ENCODE peak calls at places on chromosomes 1 and 21, in six cellular contexts. V is neuronal stem cell, C is H9, K is IMR-90, I is mesenchymal stem cell, U is H1. X is an unnamed sample.

GRCh38 chr21:35428927-35429326 is 379.8 kb upstream of the RUNX1 start:
- DNase-seq in V (no peak), C (no peak), K (no peak), I (no peak), U (no peak), X (no peak)

GRCh38 chr1:88036345-88036999 is 647.6 kb upstream of the PKN2 start:
- DNase-seq in V (no peak), C (no peak), K (no peak), I (no peak), U (no peak), X (no peak)

GRCh38 chr1:36203554-36204346 is 20.5 kb upstream of the THRAP3 start:
- DNase-seq in V (no peak), C (peak), K (peak), I (peak), U (peak), X (peak)

GRCh38 chr1:87834941-87835340 is 506.3 kb downstream of the LMO4 start:
- DNase-seq in V (no peak), C (no peak), K (no peak), I (no peak), U (no peak), X (peak)

GRCh38 chr1:245458761-245459174 is 304.0 kb downstream of the KIF26B start:
- DNase-seq in V (no peak), C (no peak), K (peak), I (peak), U (no peak), X (no peak)

GRCh38 chr1:167755568-167756145 is 33.9 kb downstream of the MPZL1 start:
- DNase-seq in V (no peak), C (no peak), K (no peak), I (peak), U (no peak), X (no peak)

GRCh38 chr1:217857061-217857460 is 225.9 kb downstream of the SPATA17 start:
- DNase-seq in V (no peak), C (no peak), K (no peak), I (peak), U (no peak), X (peak)

GRCh38 chr1:182684128-182684828 is at the start of gene RGS8:
- DNase-seq in V (no peak), C (no peak), K (no peak), I (no peak), U (no peak), X (no peak)

GRCh38 chr1:74463301-74463988 is 49.0 kb downstream of the LRRC53 start:
- DNase-seq in V (no peak), C (no peak), K (peak), I (no peak), U (no peak), X (no peak)

GRCh38 chr1:209751627-209752231 is 4.1 kb upstream of the TRAF3IP3 start:
- DNase-seq in V (no peak), C (no peak), K (no peak), I (no peak), U (no peak), X (no peak)

GRCh38 chr1:113094506-113094905 is 21.5 kb downstream of the LRIG2 start:
- DNase-seq in V (no peak), C (no peak), K (peak), I (no peak), U (no peak), X (no peak)

GRCh38 chr1:203152158-203153034 is 23.2 kb downstream of the MYBPH start:
- DNase-seq in V (peak), C (peak), K (peak), I (peak), U (no peak), X (peak)
- H3K9ac ChIP-seq in V (no peak), C (no peak), K (no peak), I (no peak), U (no peak), X (peak)

GRCh38 chr1:172939475-172939874 is 111.3 kb downstream of the TNFSF18 start:
- DNase-seq in V (no peak), C (no peak), K (no peak), I (no peak), U (no peak), X (no peak)
- H2AK5ac ChIP-seq in V (no peak), C (no peak), K (peak), I (peak), U (no peak), X (no peak)

GRCh38 chr1:193325771-193326170 is 139.4 kb upstream of the B3GALT2 start:
- DNase-seq in V (no peak), C (no peak), K (peak), I (no peak), U (no peak), X (peak)

GRCh38 chr1:193321242-193321842 is 134.9 kb upstream of the B3GALT2 start:
- DNase-seq in V (no peak), C (no peak), K (no peak), I (no peak), U (no peak), X (no peak)

GRCh38 chr1:193325042-193325441 is 138.6 kb upstream of the B3GALT2 start:
- DNase-seq in V (no peak), C (no peak), K (no peak), I (no peak), U (no peak), X (no peak)

GRCh38 chr1:193320281-193320680 is 133.9 kb upstream of the B3GALT2 start:
- DNase-seq in V (no peak), C (no peak), K (no peak), I (no peak), U (no peak), X (no peak)

GRCh38 chr1:193322218-193322617 is 135.8 kb upstream of the B3GALT2 start:
- DNase-seq in V (no peak), C (no peak), K (peak), I (peak), U (no peak), X (peak)
- H2BK15ac ChIP-seq in V (no peak), C (no peak), K (peak), I (no peak), U (no peak), X (no peak)

GRCh38 chr1:15680614-15681345 is 3.3 kb upstream of the PLEKHM2 start:
- DNase-seq in V (no peak), C (no peak), K (peak), I (peak), U (no peak), X (peak)
- H3K9ac ChIP-seq in V (no peak), C (no peak), K (no peak), I (peak), U (no peak), X (no peak)

GRCh38 chr1:175201061-175201508 is 8.5 kb upstream of the KIAA0040 start:
- DNase-seq in V (no peak), C (no peak), K (peak), I (peak), U (no peak), X (no peak)

GRCh38 chr1:175206687-175207086 is 14.1 kb upstream of the KIAA0040 start:
- DNase-seq in V (no peak), C (no peak), K (no peak), I (no peak), U (no peak), X (no peak)

GRCh38 chr1:175200626-175201025 is 8.1 kb upstream of the KIAA0040 start:
- DNase-seq in V (no peak), C (no peak), K (no peak), I (no peak), U (no peak), X (no peak)

GRCh38 chr1:175203570-175203969 is 11.0 kb upstream of the KIAA0040 start:
- DNase-seq in V (no peak), C (no peak), K (no peak), I (no peak), U (no peak), X (no peak)

DNA sequence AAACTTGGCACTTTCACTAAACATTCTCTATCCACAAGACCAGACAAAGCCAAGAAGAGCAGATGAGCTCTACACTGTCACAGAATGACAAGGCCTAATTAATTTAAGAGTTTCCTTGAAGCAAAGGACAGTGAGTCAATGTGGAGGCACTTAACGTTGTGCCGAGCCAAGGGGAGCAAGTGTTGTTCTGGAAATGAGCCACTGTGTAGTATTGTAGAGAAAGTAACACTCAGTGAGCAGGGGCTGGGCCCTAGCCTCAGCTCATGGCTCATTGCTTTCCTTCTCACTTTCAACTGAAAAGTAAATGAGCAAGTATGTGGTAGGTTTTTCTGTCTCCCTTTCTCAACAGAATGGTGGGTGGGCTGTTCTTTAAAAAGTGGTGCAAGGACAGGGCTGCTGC is 11.7 kb upstream of the KIAA0040 start:
- DNase-seq in V (no peak), C (no peak), K (no peak), I (no peak), U (no peak), X (no peak)
- H2AK5ac ChIP-seq in V (no peak), C (no peak), K (no peak), I (no peak), U (no peak), X (no peak)

DNA sequence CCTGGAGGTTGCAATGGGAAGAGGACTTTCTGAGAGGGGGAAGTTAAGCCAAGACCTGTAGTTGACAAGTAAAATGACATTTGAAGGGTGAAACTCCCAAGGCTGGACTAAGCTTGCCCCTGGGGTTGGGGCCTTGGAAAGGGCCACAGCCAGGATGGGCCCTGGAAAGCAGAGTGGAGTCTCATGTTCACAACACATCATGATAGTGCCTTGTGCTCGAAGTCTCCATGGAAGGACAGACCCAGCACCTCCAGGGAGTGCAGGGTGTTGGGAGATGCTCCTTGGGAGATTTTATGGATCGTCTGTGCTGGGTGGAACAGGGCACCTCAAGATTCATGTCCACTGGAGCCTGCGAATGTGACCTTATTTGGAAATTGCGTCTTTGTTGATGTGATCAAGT is 55.6 kb upstream of the ACTRT2 start:
- DNase-seq in V (no peak), C (no peak), K (no peak), I (no peak), U (no peak), X (no peak)
- H2BK15ac ChIP-seq in V (no peak), C (no peak), K (no peak), I (no peak), U (no peak), X (no peak)

GRCh38 chr1:66985835-66986234 is 61.0 kb downstream of the MIER1 start:
- DNase-seq in V (no peak), C (no peak), K (no peak), I (no peak), U (no peak), X (no peak)

GRCh38 chr1:66984491-66984890 is 59.7 kb downstream of the MIER1 start:
- DNase-seq in V (no peak), C (no peak), K (no peak), I (no peak), U (no peak), X (no peak)

GRCh38 chr1:66982561-66983285 is 57.9 kb downstream of the MIER1 start:
- DNase-seq in V (no peak), C (no peak), K (no peak), I (no peak), U (no peak), X (no peak)

GRCh38 chr1:66980745-66981367 is 56.1 kb downstream of the MIER1 start:
- DNase-seq in V (no peak), C (no peak), K (peak), I (peak), U (no peak), X (no peak)

DNA sequence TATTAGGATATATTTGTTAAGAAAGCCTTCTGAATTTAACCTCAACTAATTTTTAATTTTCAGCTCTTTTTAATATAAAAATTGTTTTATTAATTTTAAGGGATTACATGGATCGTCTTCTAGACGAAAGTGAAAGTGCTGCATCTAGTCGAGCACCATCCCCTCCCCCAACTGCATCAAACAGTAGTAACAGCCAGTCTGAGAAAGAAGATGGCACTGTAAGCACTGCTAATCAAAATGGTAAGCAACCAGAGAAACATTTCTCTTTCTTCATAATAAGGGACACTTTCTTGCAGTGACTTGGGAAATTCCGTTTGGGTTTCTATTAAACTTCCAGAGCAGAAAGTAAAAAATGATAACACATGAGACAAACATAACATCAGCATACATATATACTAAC is 56.9 kb downstream of the MIER1 start:
- DNase-seq in V (no peak), C (no peak), K (peak), I (peak), U (no peak), X (no peak)
- H3K9ac ChIP-seq in V (no peak), C (no peak), K (no peak), I (peak), U (no peak), X (no peak)

GRCh38 chr1:51345300-51345687 is 14.9 kb upstream of the TTC39A start:
- DNase-seq in V (no peak), C (peak), K (no peak), I (no peak), U (no peak), X (no peak)
- H2AK5ac ChIP-seq in V (no peak), C (no peak), K (no peak), I (no peak), U (no peak), X (no peak)

GRCh38 chr21:44991538-44992483 is 52.0 kb downstream of the SLX9 start:
- DNase-seq in V (no peak), C (no peak), K (peak), I (peak), U (no peak), X (no peak)
- H2BK15ac ChIP-seq in V (peak), C (no peak), K (peak), I (no peak), U (no peak), X (no peak)